ENCODE peak calls at places on chromosomes 16 and 17, in six cellular contexts. One of them, this sample, is unnamed.

GRCh38 chr17:50173335-50173941 is 7.6 kb downstream of the SGCA start:
- DNase-seq in omental fat pad: no peak
- DNase-seq in sigmoid colon: no peak
- DNase-seq in midbrain: no peak
- DNase-seq in hepatic stellate cell: peak
- DNase-seq in fibroblast of lung: peak
- DNase-seq in this sample: peak

GRCh38 chr17:78105101-78105500 is 23.5 kb downstream of the TMC6 start:
- DNase-seq in hepatic stellate cell: no peak
- DNase-seq in fibroblast of lung: no peak
- DNase-seq in omental fat pad: no peak
- DNase-seq in sigmoid colon: peak
- DNase-seq in midbrain: no peak
- DNase-seq in this sample: peak

GRCh38 chr16:19884611-19885455 is at the start of gene GPRC5B:
- DNase-seq in hepatic stellate cell: peak
- DNase-seq in fibroblast of lung: no peak
- DNase-seq in sigmoid colon: peak
- DNase-seq in midbrain: peak
- DNase-seq in omental fat pad: no peak
- DNase-seq in this sample: peak

GRCh38 chr16:50644730-50645129 is 36.4 kb downstream of the SNX20 start:
- DNase-seq in midbrain: peak
- DNase-seq in omental fat pad: no peak
- DNase-seq in sigmoid colon: no peak
- DNase-seq in fibroblast of lung: peak
- DNase-seq in hepatic stellate cell: no peak
- DNase-seq in this sample: peak

GRCh38 chr16:74773431-74774222 is 993 bp downstream of the FA2H start:
- DNase-seq in hepatic stellate cell: no peak
- DNase-seq in midbrain: no peak
- DNase-seq in sigmoid colon: no peak
- DNase-seq in fibroblast of lung: no peak
- DNase-seq in omental fat pad: no peak
- DNase-seq in this sample: no peak

GRCh38 chr16:86809458-86809955 is 231.2 kb downstream of the FOXL1 start:
- DNase-seq in fibroblast of lung: peak
- DNase-seq in hepatic stellate cell: peak
- DNase-seq in sigmoid colon: no peak
- DNase-seq in midbrain: no peak
- DNase-seq in omental fat pad: no peak
- DNase-seq in this sample: peak

GRCh38 chr16:86215979-86216585 is 294.2 kb upstream of the FOXF1 start:
- DNase-seq in fibroblast of lung: no peak
- DNase-seq in hepatic stellate cell: no peak
- DNase-seq in sigmoid colon: peak
- DNase-seq in midbrain: no peak
- DNase-seq in omental fat pad: no peak
- DNase-seq in this sample: no peak

GRCh38 chr16:67284699-67285646 is 5.6 kb downstream of the PLEKHG4 start:
- DNase-seq in omental fat pad: no peak
- DNase-seq in midbrain: peak
- DNase-seq in sigmoid colon: no peak
- DNase-seq in hepatic stellate cell: peak
- DNase-seq in fibroblast of lung: no peak
- DNase-seq in this sample: peak

GRCh38 chr16:86379505-86379846 is 130.9 kb upstream of the FOXF1 start:
- DNase-seq in midbrain: no peak
- DNase-seq in hepatic stellate cell: peak
- DNase-seq in fibroblast of lung: peak
- DNase-seq in omental fat pad: no peak
- DNase-seq in sigmoid colon: no peak
- DNase-seq in this sample: peak

GRCh38 chr17:57518587-57519118 is 226.4 kb downstream of the CCDC182 start:
- DNase-seq in midbrain: no peak
- DNase-seq in hepatic stellate cell: no peak
- DNase-seq in fibroblast of lung: peak
- DNase-seq in omental fat pad: no peak
- DNase-seq in sigmoid colon: no peak
- DNase-seq in this sample: peak

GRCh38 chr17:79374807-79375206 is 236.0 kb downstream of the RBFOX3 start:
- DNase-seq in fibroblast of lung: no peak
- DNase-seq in sigmoid colon: no peak
- DNase-seq in hepatic stellate cell: no peak
- DNase-seq in omental fat pad: no peak
- DNase-seq in midbrain: no peak
- DNase-seq in this sample: no peak

GRCh38 chr17:6893382-6894205 is 62.1 kb upstream of the TEKT1 start:
- DNase-seq in hepatic stellate cell: no peak
- DNase-seq in omental fat pad: no peak
- DNase-seq in fibroblast of lung: no peak
- DNase-seq in midbrain: no peak
- DNase-seq in sigmoid colon: no peak
- DNase-seq in this sample: no peak

GRCh38 chr16:67213197-67214019 is 13.5 kb upstream of the TMEM208 start:
- DNase-seq in sigmoid colon: no peak
- DNase-seq in omental fat pad: no peak
- DNase-seq in midbrain: no peak
- DNase-seq in hepatic stellate cell: no peak
- DNase-seq in fibroblast of lung: no peak
- DNase-seq in this sample: no peak

GRCh38 chr16:1745900-1746692 is 25.2 kb downstream of the NME3 start:
- DNase-seq in midbrain: no peak
- DNase-seq in fibroblast of lung: peak
- DNase-seq in omental fat pad: no peak
- DNase-seq in hepatic stellate cell: no peak
- DNase-seq in sigmoid colon: no peak
- DNase-seq in this sample: peak

GRCh38 chr17:31391496-31391949 is at the start of gene RAB11FIP4:
- DNase-seq in midbrain: peak
- DNase-seq in omental fat pad: no peak
- DNase-seq in fibroblast of lung: peak
- DNase-seq in sigmoid colon: no peak
- DNase-seq in hepatic stellate cell: no peak
- DNase-seq in this sample: peak